ENCODE peak calls at places on chromosomes 12 and 14, in five cellular contexts. J is lower lobe of right lung, Z is lung, C is stomach, U is tibial nerve. A is an unnamed sample.

GRCh38 chr12:71029302-71029701 is 108.8 kb upstream of the PTPRR start:
- DNase-seq in J (no peak), Z (no peak), C (no peak), U (no peak), A (no peak)

GRCh38 chr12:113903381-113903863 is 62.7 kb downstream of the RBM19 start:
- DNase-seq in J (no peak), Z (no peak), C (no peak), U (no peak), A (no peak)

GRCh38 chr12:53750812-53751335 is 905 bp downstream of the CISTR start:
- DNase-seq in J (peak; percentile 57), Z (no peak), C (no peak), U (no peak), A (no peak)

GRCh38 chr12:47824198-47824597 is 4.5 kb upstream of the HDAC7 start:
- DNase-seq in J (no peak), Z (no peak), C (no peak), U (no peak), A (no peak)

GRCh38 chr14:24403294-24404013 is 4.7 kb downstream of the NYNRIN start:
- DNase-seq in J (no peak), Z (no peak), C (peak; percentile 24), U (no peak), A (no peak)

GRCh38 chr14:56720703-56721426 is 89.4 kb downstream of the OTX2 start:
- DNase-seq in J (no peak), Z (no peak), C (no peak), U (no peak), A (no peak)

GRCh38 chr14:87489196-87489819 is 503.7 kb downstream of the GALC start:
- DNase-seq in J (no peak), Z (no peak), C (no peak), U (no peak), A (no peak)

GRCh38 chr12:132117558-132117875 is 26.6 kb downstream of the DDX51 start:
- DNase-seq in J (no peak), Z (no peak), C (no peak), U (no peak), A (no peak)

GRCh38 chr12:38163442-38163801 is 153.2 kb upstream of the ALG10B start:
- DNase-seq in J (no peak), Z (no peak), C (no peak), U (no peak), A (no peak)

DNA sequence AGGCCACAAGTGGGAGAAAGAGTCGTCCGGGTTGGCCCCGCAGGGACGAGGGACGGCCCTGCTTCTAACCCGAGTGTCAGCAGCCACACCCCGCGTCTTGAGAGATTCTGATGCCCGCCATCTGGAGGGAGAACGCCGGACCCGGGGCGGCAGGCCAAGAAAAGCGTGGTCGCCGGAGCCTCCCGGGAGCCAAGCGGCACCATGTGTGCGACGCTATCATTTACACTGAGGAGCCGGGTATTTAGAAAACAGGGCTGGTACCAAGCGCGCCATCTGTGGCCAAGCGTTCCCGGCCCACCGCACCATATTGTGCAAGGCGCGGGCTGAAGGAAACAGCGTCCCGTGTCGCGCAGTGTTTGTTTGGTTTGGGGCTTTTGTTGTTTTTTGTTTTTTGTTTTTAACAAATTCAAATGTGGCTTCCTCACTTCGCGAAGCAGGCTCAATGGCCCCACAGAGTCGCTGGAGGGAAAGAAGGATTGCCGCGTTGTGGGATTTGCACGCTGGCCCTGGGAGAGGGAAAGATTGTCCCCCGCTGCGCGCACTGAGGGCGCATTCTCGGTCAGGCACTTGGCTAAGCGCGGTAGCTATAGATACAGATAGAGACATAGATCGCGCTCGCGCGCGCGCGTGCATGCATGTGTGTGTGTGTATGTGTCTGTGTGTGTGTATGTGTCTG is 153.8 kb downstream of the BCL11B start:
- DNase-seq in J (no peak), Z (peak; percentile 26), C (peak; percentile 24), U (no peak), A (no peak)
- H3K27ac ChIP-seq in J (no peak overlapping the region), Z (no peak overlapping the region), C (no peak overlapping the region), U (no peak overlapping the region), A (no peak overlapping the region)

GRCh38 chr12:105622220-105622619 is 291.7 kb downstream of the C12orf75 start:
- DNase-seq in J (no peak), Z (no peak), C (no peak), U (no peak), A (no peak)
- H3K27ac ChIP-seq in J (no peak overlapping the region), Z (no peak overlapping the region), C (no peak overlapping the region), U (no peak overlapping the region), A (no peak overlapping the region)

DNA sequence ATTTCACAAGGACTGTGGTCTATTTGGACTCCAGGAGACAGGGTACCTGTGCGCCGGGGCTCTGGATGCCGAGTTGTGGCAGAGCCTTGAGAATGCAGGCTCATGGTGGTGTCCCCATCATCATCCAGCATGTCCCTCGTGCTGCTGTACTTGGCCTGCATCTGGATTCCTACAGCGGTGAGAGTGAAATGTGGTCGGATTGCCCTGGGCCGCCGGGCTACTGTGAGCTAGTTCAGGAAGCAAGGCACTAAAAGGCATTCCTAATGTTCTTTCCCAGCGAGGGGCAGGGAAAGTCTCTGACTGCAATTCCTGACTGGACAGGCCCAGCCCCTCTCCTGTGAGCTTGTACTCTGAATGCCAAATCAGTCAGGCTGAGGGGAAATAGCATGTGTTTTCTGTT is at the start of gene CLEC1A:
- DNase-seq in J (no peak), Z (no peak), C (no peak), U (no peak), A (no peak)
- H3K27ac ChIP-seq in J (peak within 1 kb of the TSS; percentile 50), Z (peak within 1 kb of the TSS; percentile 36), C (peak within 1 kb of the TSS; percentile 75), U (peak within 1 kb of the TSS; percentile 84), A (no peak within 1 kb of the TSS)

DNA sequence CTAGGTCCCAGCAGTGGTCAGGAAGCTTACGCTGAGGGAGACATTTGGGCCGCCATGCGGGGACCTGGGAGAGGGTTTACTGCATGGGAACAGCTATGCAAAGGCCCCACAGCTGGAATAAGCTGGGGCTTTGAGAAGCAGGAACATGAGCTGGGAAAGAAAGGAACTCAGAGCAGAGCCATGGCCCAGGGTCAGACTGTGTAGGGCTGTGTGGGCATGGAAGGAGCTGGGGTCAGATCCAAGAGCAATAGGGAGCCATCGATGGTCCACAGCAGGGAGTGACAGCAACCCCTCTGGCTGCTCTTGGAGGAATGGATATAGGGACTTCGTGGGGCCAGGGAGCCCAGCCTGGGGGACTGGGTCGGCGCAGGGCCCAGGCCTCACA is 151.6 kb downstream of the ADGRD1 start:
- DNase-seq in J (no peak), Z (no peak), C (no peak), U (no peak), A (no peak)
- H3K27ac ChIP-seq in J (no peak overlapping the region), Z (no peak overlapping the region), C (no peak overlapping the region), U (peak overlapping the region; percentile 69), A (peak overlapping the region; percentile 68)

GRCh38 chr12:9725471-9725870 is 7.4 kb downstream of the CLECL1 start:
- DNase-seq in J (no peak), Z (no peak), C (no peak), U (no peak), A (no peak)

GRCh38 chr12:9729082-9729481 is 3.8 kb downstream of the CLECL1 start:
- DNase-seq in J (no peak), Z (no peak), C (no peak), U (no peak), A (no peak)

GRCh38 chr12:9730011-9730410 is 2.9 kb downstream of the CLECL1 start:
- DNase-seq in J (no peak), Z (no peak), C (no peak), U (no peak), A (no peak)

GRCh38 chr12:9730591-9730990 is 2.3 kb downstream of the CLECL1 start:
- DNase-seq in J (no peak), Z (no peak), C (no peak), U (no peak), A (no peak)

GRCh38 chr12:9727813-9728212 is 5.1 kb downstream of the CLECL1 start:
- DNase-seq in J (no peak), Z (no peak), C (no peak), U (no peak), A (no peak)
- H3K27ac ChIP-seq in J (no peak overlapping the region), Z (no peak overlapping the region), C (no peak overlapping the region), U (no peak overlapping the region), A (no peak overlapping the region)

GRCh38 chr14:37195327-37195726 is 2.4 kb upstream of the MIPOL1 start:
- DNase-seq in J (no peak), Z (no peak), C (no peak), U (no peak), A (no peak)

GRCh38 chr14:37198907-37199306 is 1.2 kb downstream of the MIPOL1 start:
- DNase-seq in J (no peak), Z (no peak), C (no peak), U (no peak), A (no peak)

GRCh38 chr14:37198273-37198598 is 499 bp downstream of the MIPOL1 start:
- DNase-seq in J (no peak), Z (no peak), C (no peak), U (no peak), A (no peak)

GRCh38 chr14:37197421-37198272 is at the start of gene MIPOL1:
- DNase-seq in J (peak; percentile 88), Z (peak; percentile 84), C (peak; percentile 88), U (peak; percentile 64), A (peak; percentile 24)

DNA sequence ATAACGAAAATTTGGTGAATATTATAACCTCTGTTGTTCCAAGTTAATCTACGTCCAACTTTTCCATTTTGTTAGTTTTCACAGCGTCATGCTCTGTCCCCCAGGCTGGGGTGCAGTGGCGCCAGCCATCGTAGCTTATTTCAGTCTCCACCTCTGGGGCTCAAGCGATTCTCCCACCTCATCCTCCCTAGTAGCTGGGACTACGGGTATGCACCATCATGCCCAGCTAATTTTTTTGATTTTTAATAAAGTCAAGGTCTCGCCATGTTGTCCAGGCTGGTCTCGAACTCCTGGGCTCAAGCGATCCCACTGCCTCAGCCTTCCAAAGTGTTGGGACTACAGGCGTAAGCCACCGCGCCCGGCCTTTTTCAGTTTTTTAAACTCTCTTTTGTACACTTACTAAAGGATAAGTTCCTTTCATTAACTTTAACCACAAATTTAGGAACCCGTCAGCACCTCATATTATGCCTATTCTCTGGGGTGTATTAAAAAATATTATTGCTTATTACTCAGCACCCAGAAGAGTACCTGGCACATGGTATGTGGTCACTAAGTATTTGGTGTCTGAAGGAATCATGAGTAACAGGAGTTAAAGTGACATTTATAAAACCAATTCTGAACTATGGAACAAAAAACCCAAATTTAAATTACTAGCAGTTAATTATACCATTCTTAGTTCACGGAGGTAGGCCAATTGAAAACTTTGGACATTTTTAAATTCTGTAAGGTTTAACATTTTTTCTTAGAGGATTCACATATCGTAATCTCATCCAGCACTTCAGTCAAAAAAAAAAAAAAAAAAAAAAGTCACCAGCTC is 925 bp upstream of the MIPOL1 start:
- DNase-seq in J (no peak), Z (no peak), C (no peak), U (no peak), A (no peak)
- H3K27ac ChIP-seq in J (peak overlapping the region; percentile 86), Z (peak overlapping the region; percentile 67), C (peak overlapping the region; percentile 92), U (peak overlapping the region; percentile 93), A (peak overlapping the region; percentile 63)

DNA sequence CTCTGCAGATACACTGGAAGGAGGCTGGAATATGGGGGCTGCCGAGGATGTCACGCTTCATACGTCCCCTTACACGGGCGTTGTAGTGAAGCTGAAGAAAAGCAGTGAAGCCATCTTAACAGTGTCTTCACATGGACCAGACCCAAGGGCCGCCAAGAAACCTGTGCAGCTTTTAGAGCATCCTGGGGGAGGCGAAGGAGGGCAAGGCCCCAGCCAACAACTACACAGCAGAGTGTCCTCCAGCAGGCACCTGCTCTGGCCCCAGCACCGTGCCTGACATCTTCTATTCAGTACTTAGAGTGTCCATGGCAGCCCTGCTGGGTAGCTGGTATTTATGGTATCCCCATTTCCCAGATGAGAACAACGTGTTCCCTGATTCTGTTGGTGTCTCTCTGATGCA is 48.9 kb upstream of the RIN3 start:
- DNase-seq in J (no peak), Z (no peak), C (no peak), U (no peak), A (no peak)
- H3K27ac ChIP-seq in J (no peak overlapping the region), Z (no peak overlapping the region), C (no peak overlapping the region), U (no peak overlapping the region), A (no peak overlapping the region)

A was measured in caudate nucleus.